ENCODE peak calls at places on chromosomes 16 and 17, in nine cellular contexts. P, G, X, H, N, O, B, E and S are unnamed samples.

GRCh38 chr16:84848991-84849634 is 29.3 kb downstream of the CRISPLD2 start:
- DNase-seq in B (no peak), X (no peak), N (no peak), H (no peak), E (no peak), P (no peak), O (no peak), G (no peak), S (no peak)

GRCh38 chr17:17506181-17506741 is 10.1 kb upstream of the RASD1 start:
- DNase-seq in H (no peak), P (no peak), E (no peak), N (no peak), G (no peak), X (no peak), O (no peak), B (no peak), S (no peak)

GRCh38 chr16:17773698-17774101 is 302.9 kb upstream of the XYLT1 start:
- DNase-seq in H (peak; percentile 11), P (peak; percentile 54), O (peak; percentile 83), E (no peak), N (peak; percentile 1), X (peak; percentile 90), B (no peak), G (no peak), S (no peak)

GRCh38 chr17:20613905-20614304 is 34.4 kb downstream of the CDRT15L2 start:
- DNase-seq in H (no peak), X (no peak), N (no peak), B (no peak), G (no peak), E (no peak), P (no peak), O (no peak), S (no peak)

GRCh38 chr16:31527617-31528287 is at the start of gene AHSP:
- DNase-seq in H (no peak), B (no peak), O (no peak), P (no peak), E (no peak), X (no peak), N (no peak), G (no peak), S (no peak)

GRCh38 chr16:55943257-55943656 is 68.1 kb upstream of the CES5A start:
- DNase-seq in X (no peak), P (no peak), N (no peak), G (no peak), E (no peak), H (no peak), O (no peak), B (no peak), S (no peak)

GRCh38 chr17:83152745-83153611 is 73.6 kb downstream of the METRNL start:
- DNase-seq in G (no peak), N (no peak), X (no peak), B (no peak), P (peak; percentile 43), E (peak; percentile 80), H (no peak), O (no peak), S (no peak)

GRCh38 chr17:1939979-1940809 is 84.9 kb downstream of the RTN4RL1 start:
- DNase-seq in G (no peak), E (no peak), O (no peak), P (no peak), B (peak; percentile 58), X (no peak), H (no peak), N (no peak), S (no peak)

GRCh38 chr16:87047221-87048037 is 269.8 kb downstream of the C16orf95 start:
- DNase-seq in E (peak; percentile 60), G (no peak), X (no peak), H (no peak), N (no peak), O (no peak), B (peak; percentile 16), P (no peak), S (no peak)

GRCh38 chr16:24085665-24086064 is 170.5 kb upstream of the CACNG3 start:
- DNase-seq in G (no peak), B (no peak), N (no peak), O (no peak), P (no peak), H (no peak), E (no peak), X (no peak), S (no peak)

GRCh38 chr17:7806592-7806991 is 27.4 kb upstream of the KDM6B start:
- DNase-seq in B (no peak), G (no peak), O (no peak), N (no peak), P (no peak), X (no peak), H (no peak), E (no peak), S (no peak)

GRCh38 chr17:34133350-34133749 is 121.7 kb upstream of the CCL2 start:
- DNase-seq in E (peak; percentile 16), X (no peak), P (no peak), N (no peak), G (no peak), H (no peak), O (no peak), B (no peak), S (no peak)

GRCh38 chr17:47935961-47936360 is 5.4 kb upstream of the PNPO start:
- DNase-seq in P (no peak), E (no peak), O (peak; percentile 23), B (no peak), G (no peak), X (peak; percentile 43), H (peak; percentile 85), N (peak; percentile 67), S (peak; percentile 21)

GRCh38 chr17:77446959-77447634 is 306.3 kb downstream of the SEC14L1 start:
- DNase-seq in E (no peak), N (no peak), X (peak; percentile 48), B (no peak), G (no peak), H (no peak), O (no peak), P (no peak), S (no peak)

GRCh38 chr17:82302498-82302963 is 14.9 kb downstream of the CD7 start:
- DNase-seq in B (no peak), G (no peak), X (no peak), N (no peak), O (no peak), P (no peak), E (no peak), H (no peak), S (no peak)

DNA sequence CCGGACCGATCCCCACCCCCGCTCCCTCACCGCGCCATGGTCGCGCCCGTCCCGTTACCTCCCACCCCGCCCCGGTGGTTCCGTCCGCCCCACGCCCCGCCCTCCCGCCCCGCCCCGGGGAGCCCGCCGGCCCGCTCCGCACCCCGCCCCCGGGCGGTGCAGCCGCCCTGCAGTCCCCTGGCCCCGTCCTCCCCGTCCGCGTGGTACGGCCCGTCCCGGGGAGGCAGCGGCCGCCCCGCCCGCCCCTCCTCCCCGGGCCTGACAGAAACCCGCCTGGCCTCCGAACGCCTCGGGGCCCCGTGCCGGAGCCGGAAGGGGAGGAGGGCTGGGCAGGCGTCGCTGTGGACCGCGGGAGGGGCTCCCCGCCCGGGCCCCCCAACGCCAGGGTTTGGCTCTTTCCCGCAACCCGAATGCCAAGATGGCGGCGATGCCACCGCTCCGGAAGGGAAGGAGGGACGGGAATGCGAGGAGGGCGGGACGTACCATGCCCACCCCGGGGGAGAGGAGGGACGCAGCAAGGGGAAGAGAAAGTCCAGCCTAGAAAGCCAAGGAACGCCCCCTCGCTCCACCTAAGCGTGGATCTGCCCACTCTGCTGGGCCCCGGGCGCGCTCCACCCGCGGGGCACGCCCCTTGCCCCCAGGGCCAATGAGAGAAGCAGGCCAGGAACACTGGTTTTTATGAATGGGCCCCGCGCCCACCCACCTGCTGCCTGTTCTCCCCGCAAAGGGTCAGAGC is at the start of gene PIP4K2B:
- DNase-seq in X (peak; percentile 95), N (peak; percentile 99), H (peak; percentile 98), O (peak; percentile 94), B (peak; percentile 98), G (peak; percentile 95), E (peak; percentile 99), P (peak; percentile 94), S (peak; percentile 90)
- TF ChIP-seq CTCF in X (no peak), N (no peak), H (no peak), O (no peak), B (no peak), G (no peak), E (no peak), P (no peak), S (no peak)

GRCh38 chr16:89093602-89094251 is at the start of gene ACSF3:
- DNase-seq in E (peak; percentile 78), P (peak; percentile 71), H (peak; percentile 41), O (no peak), X (peak; percentile 4), B (peak; percentile 34), G (peak; percentile 72), N (peak; percentile 53), S (no peak)
- H3K4me3 ChIP-seq in E (peak within 1 kb of the TSS; percentile 81), P (peak within 1 kb of the TSS; percentile 83), H (peak within 1 kb of the TSS; percentile 81), O (peak within 1 kb of the TSS; percentile 74), X (peak within 1 kb of the TSS; percentile 65), B (peak within 1 kb of the TSS; percentile 62), G (peak within 1 kb of the TSS; percentile 97), N (peak within 1 kb of the TSS; percentile 81), S (peak within 1 kb of the TSS; percentile 71)

GRCh38 chr16:35564148-35564547 is 2104.7 kb downstream of the TP53TG3F start:
- DNase-seq in X (no peak), H (no peak), G (no peak), B (no peak), O (no peak), N (no peak), P (no peak), E (no peak), S (no peak)
- TF ChIP-seq CTCF in X (no peak), H (no peak), G (no peak), B (no peak), O (no peak), N (no peak), P (no peak), E (no peak), S (no peak)

DNA sequence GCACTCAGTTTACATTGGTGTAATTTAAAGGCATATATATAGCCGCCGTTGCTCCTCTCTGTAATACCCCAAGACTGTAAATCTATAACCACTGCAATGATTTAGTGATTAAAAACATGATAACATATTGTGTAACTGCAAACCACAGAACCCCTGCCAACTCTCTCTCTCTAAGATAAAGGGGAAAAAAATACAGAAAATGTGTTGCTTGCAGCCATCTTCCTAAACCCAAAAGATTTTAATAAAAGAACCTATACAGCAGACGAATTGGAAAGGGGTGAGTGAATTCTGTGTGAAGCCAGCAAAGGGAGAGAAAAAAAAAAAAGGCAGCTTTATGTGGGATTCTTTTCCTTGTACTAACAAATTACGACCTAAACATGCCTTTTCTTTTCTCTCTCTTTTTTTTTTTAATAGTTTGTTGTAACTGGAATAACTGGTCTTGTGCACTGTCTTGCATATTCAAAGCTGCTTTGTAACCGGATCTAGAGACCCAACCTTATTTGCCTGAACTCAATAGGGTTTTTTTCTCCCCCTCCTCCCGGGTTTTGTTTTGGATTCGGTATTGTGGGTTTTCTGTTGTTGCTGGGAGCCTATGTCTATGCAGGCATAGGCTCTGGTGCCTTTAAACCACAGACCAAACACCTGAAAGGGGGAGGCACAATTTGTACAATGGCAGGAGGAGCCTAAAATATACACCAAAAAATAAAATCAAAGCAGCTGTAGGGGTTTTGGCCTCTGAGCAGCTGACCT is 7.0 kb upstream of the ZFHX3 start:
- DNase-seq in X (no peak), N (peak; percentile 58), O (no peak), P (no peak), H (peak; percentile 90), B (no peak), G (no peak), E (no peak), S (no peak)
- H3K4me3 ChIP-seq in X (peak overlapping the region; percentile 68), N (peak overlapping the region; percentile 4), O (no peak overlapping the region), P (peak overlapping the region; percentile 70), H (peak overlapping the region; percentile 42), B (peak overlapping the region; percentile 70), G (peak overlapping the region; percentile 91), E (peak overlapping the region; percentile 88), S (peak overlapping the region; percentile 4)